ENCODE peak calls at places on chromosomes 4 and X, in five cellular contexts. T is fibroblast of lung, H is K562, E is SK-N-SH, O is IMR-90. U is an unnamed sample.

GRCh38 chr4:15400911-15401671 is 26.7 kb upstream of the C1QTNF7 start:
- DNase-seq in H (no peak), T (peak; percentile 60), O (peak; percentile 65), E (peak; percentile 4), U (peak; percentile 75)

GRCh38 chr4:23213198-23213597 is 520.5 kb downstream of the GBA3 start:
- DNase-seq in E (no peak), T (no peak), O (no peak), H (no peak), U (no peak)

GRCh38 chr4:23969635-23970034 is 79.8 kb upstream of the PPARGC1A start:
- DNase-seq in E (no peak), T (no peak), O (peak; percentile 10), H (no peak), U (no peak)

GRCh38 chrX:39899876-39900787 is 197.6 kb downstream of the BCOR start:
- DNase-seq in H (no peak), T (no peak), E (peak; percentile 62), O (no peak), U (no peak)

GRCh38 chr4:168177546-168178149 is 85.3 kb downstream of the ANXA10 start:
- DNase-seq in H (no peak), O (no peak), T (no peak), E (no peak), U (no peak)

GRCh38 chrX:143757375-143757774 is 36.8 kb upstream of the SPANXN2 start:
- DNase-seq in H (no peak), E (peak; percentile 8), O (no peak), T (no peak), U (no peak)

GRCh38 chr4:150258569-150258968 is 180.3 kb downstream of the DCLK2 start:
- DNase-seq in H (no peak), T (no peak), O (no peak), E (no peak), U (no peak)

GRCh38 chr4:37641886-37642849 is 44.0 kb downstream of the RELL1 start:
- DNase-seq in E (no peak), O (no peak), H (no peak), T (no peak), U (no peak)

GRCh38 chrX:95884196-95884595 is 800.4 kb upstream of the DIAPH2 start:
- DNase-seq in H (no peak), T (peak; percentile 95), O (no peak), E (no peak), U (no peak)

GRCh38 chrX:146907391-146908240 is 93.1 kb upstream of the CXorf51A start:
- DNase-seq in H (no peak), E (no peak), T (no peak), O (no peak), U (no peak)

GRCh38 chrX:29257516-29257915 is 670.3 kb downstream of the IL1RAPL1 start:
- DNase-seq in O (peak; percentile 60), E (no peak), H (no peak), T (peak; percentile 76), U (no peak)

GRCh38 chrX:132786217-132786616 is 172.2 kb downstream of the HS6ST2 start:
- DNase-seq in H (no peak), T (peak; percentile 28), E (no peak), O (no peak), U (no peak)

GRCh38 chr4:3389186-3389878 is 52.4 kb upstream of the HGFAC start:
- DNase-seq in T (no peak), O (no peak), E (no peak), H (no peak), U (no peak)

GRCh38 chrX:118975831-118976598 is 1.6 kb downstream of the LONRF3 start:
- DNase-seq in E (peak; percentile 52), O (peak; percentile 3), H (peak; percentile 67), T (peak; percentile 19), U (no peak)

GRCh38 chrX:38192007-38192625 is 28.6 kb downstream of the SRPX start:
- DNase-seq in T (peak; percentile 27), O (peak; percentile 25), E (peak; percentile 37), H (peak; percentile 7), U (no peak)

GRCh38 chr4:86872135-86872534 is 20.1 kb downstream of the C4orf36 start:
- DNase-seq in T (no peak), H (no peak), E (no peak), O (no peak), U (no peak)

GRCh38 chr4:108607426-108607825 is 12.9 kb upstream of the RPL34 start:
- DNase-seq in H (no peak), E (no peak), T (no peak), O (no peak), U (no peak)

GRCh38 chr4:3045500-3045850 is 28.9 kb downstream of the HTT-AS start:
- DNase-seq in H (peak; percentile 26), T (peak; percentile 55), E (no peak), O (peak; percentile 74), U (no peak)

GRCh38 chr4:4349902-4350301 is 37.0 kb upstream of the NSG1 start:
- DNase-seq in T (no peak), O (no peak), H (no peak), E (no peak), U (no peak)

GRCh38 chrX:101262590-101262989 is 28.5 kb downstream of the TAF7L start:
- DNase-seq in T (no peak), O (no peak), E (no peak), H (no peak), U (no peak)

GRCh38 chr4:93748943-93749342 is 79.6 kb upstream of the ATOH1 start:
- DNase-seq in E (no peak), H (no peak), T (no peak), O (no peak), U (no peak)

GRCh38 chrX:151793886-151794285 is 59.3 kb downstream of the CNGA2 start:
- DNase-seq in T (no peak), H (no peak), E (no peak), O (no peak), U (no peak)

GRCh38 chr4:119682080-119682479 is 53.5 kb upstream of the PDE5A start:
- DNase-seq in O (peak; percentile 43), E (no peak), T (no peak), H (no peak), U (no peak)

GRCh38 chrX:49710744-49711319 is 15.0 kb upstream of the PAGE1 start:
- DNase-seq in T (no peak), H (no peak), O (no peak), E (no peak), U (no peak)

GRCh38 chr4:84467601-84468000 is 31.5 kb downstream of the NKX6-1 start:
- DNase-seq in T (no peak), O (no peak), E (no peak), H (no peak), U (no peak)

GRCh38 chr4:76589872-76590846 is 155.1 kb downstream of the SHROOM3 start:
- DNase-seq in H (no peak), T (peak; percentile 83), E (peak; percentile 34), O (peak; percentile 92), U (no peak)

GRCh38 chr4:10111067-10111801 is 5.4 kb downstream of the WDR1 start:
- DNase-seq in O (no peak), T (no peak), H (no peak), E (no peak), U (no peak)

GRCh38 chr4:185587444-185588161 is 52.3 kb upstream of the PDLIM3 start:
- DNase-seq in H (no peak), T (peak; percentile 53), E (no peak), O (peak; percentile 68), U (peak; percentile 97)

GRCh38 chrX:67574696-67575095 is 30.9 kb downstream of the AR start:
- DNase-seq in E (no peak), H (no peak), O (no peak), T (no peak), U (no peak)

GRCh38 chrX:136909706-136910564 is 29.4 kb upstream of the RBMX start:
- DNase-seq in E (peak; percentile 76), H (peak; percentile 91), T (peak; percentile 96), O (peak; percentile 91), U (peak; percentile 52)

GRCh38 chr4:173119818-173120217 is 48.8 kb upstream of the GALNT7 start:
- DNase-seq in H (no peak), T (peak; percentile 3), O (no peak), E (no peak), U (no peak)
- H3K9ac ChIP-seq in H (no peak overlapping the region), T (no peak overlapping the region), O (no peak overlapping the region), E (no peak overlapping the region), U (no peak overlapping the region)

GRCh38 chr4:7108660-7109059 is 40.8 kb upstream of the GRPEL1 start:
- DNase-seq in E (peak; percentile 22), T (no peak), O (no peak), H (no peak), U (no peak)

GRCh38 chr4:7110546-7110945 is 42.7 kb upstream of the GRPEL1 start:
- DNase-seq in O (no peak), E (peak; percentile 8), T (no peak), H (no peak), U (no peak)

GRCh38 chr4:7109169-7109568 is 41.3 kb upstream of the GRPEL1 start:
- DNase-seq in E (no peak), H (no peak), O (no peak), T (no peak), U (no peak)

GRCh38 chr4:7107166-7107905 is 39.5 kb upstream of the GRPEL1 start:
- DNase-seq in H (no peak), O (no peak), E (peak; percentile 11), T (no peak), U (no peak)

DNA sequence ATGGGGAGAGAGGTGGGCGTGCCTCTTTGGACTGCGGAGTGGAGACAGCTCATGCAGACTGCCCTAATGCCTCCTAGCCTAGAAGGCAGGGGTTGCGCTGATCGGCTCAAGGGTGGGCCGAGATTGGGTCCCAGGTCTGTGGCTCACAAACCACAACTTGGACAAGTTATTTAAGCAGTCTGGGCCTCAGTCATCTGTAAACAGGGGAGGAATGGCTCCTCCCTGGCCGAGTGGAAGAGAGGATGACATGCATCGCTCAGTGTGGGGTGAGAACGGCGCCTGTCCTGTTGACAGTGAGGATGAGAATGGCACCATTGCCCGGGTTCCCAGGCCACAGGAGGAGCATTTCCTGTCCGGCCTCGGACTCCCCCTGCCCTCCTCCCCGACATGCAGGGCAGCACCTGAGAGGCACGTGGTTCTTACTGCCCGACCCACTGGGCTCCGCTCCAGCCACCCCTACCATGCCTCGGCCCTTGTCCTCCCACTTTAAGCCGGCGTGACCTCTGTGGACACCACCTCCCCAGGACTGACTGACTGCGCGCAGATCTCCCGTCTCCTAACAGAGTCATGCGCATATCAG is 40.3 kb upstream of the GRPEL1 start:
- DNase-seq in T (no peak), O (no peak), E (peak; percentile 9), H (no peak), U (no peak)
- H3K4me2 ChIP-seq in T (no peak overlapping the region), O (no peak overlapping the region), E (no peak overlapping the region), H (no peak overlapping the region), U (no peak overlapping the region)

GRCh38 chrX:9341305-9342201 is 123.3 kb upstream of the TBL1X start:
- DNase-seq in E (peak; percentile 63), T (peak; percentile 84), H (peak; percentile 60), O (peak; percentile 69), U (peak; percentile 82)

GRCh38 chrX:9342581-9343051 is 122.2 kb upstream of the TBL1X start:
- DNase-seq in T (peak; percentile 91), H (peak; percentile 90), E (peak; percentile 90), O (peak; percentile 80), U (peak; percentile 63)

GRCh38 chrX:9340619-9341304 is 124.1 kb upstream of the TBL1X start:
- DNase-seq in E (peak; percentile 12), O (peak; percentile 43), T (peak; percentile 48), H (no peak), U (peak; percentile 50)

GRCh38 chrX:9338986-9339385 is 125.9 kb upstream of the TBL1X start:
- DNase-seq in E (no peak), O (no peak), H (no peak), T (no peak), U (no peak)

GRCh38 chrX:9339603-9340569 is 125.0 kb upstream of the TBL1X start:
- DNase-seq in T (peak; percentile 34), H (no peak), E (no peak), O (no peak), U (peak; percentile 86)
- H3K9ac ChIP-seq in T (no peak overlapping the region), H (no peak overlapping the region), E (no peak overlapping the region), O (no peak overlapping the region), U (peak overlapping the region; percentile 67)

GRCh38 chrX:134542485-134542884 is 82.5 kb downstream of the HPRT1 start:
- DNase-seq in T (peak; percentile 80), E (no peak), O (peak; percentile 70), H (peak; percentile 35), U (no peak)
- H3K4me2 ChIP-seq in T (no peak overlapping the region), E (no peak overlapping the region), O (no peak overlapping the region), H (no peak overlapping the region), U (no peak overlapping the region)